ENCODE peak calls at places on chromosome 19, in seven cellular contexts. Y is heart right ventricle; K is ascending aorta; P is endodermal cell; D is IMR-90; J is CD4-positive, alpha-beta T cell; V is psoas muscle. M is an unnamed sample.

GRCh38 chr19:46784262-46785053 is 3.9 kb downstream of the SLC1A5 start:
- DNase-seq in Y (peak; percentile 30), K (peak; percentile 81), P (peak; percentile 92), D (peak; percentile 95), J (no peak), V (peak; percentile 72), M (peak; percentile 67)

GRCh38 chr19:40567040-40567749 is 9.5 kb upstream of the SHKBP1 start:
- DNase-seq in Y (no peak), K (no peak), P (no peak), D (no peak), J (no peak), V (no peak), M (no peak)

GRCh38 chr19:28289294-28290063 is 923.5 kb downstream of the UQCRFS1 start:
- DNase-seq in Y (no peak), K (no peak), P (peak; percentile 66), D (no peak), J (no peak), V (no peak), M (peak; percentile 8)

GRCh38 chr19:10061717-10062310 is 24.3 kb upstream of the SHFL start:
- DNase-seq in Y (no peak), K (no peak), P (peak; percentile 86), D (no peak), J (no peak), V (no peak), M (no peak)

GRCh38 chr19:2490659-2491058 is 14.7 kb downstream of the GADD45B start:
- DNase-seq in Y (no peak), K (no peak), P (no peak), D (no peak), J (no peak), V (no peak), M (no peak)

GRCh38 chr19:3958836-3959765 is 11.8 kb downstream of the DAPK3 start:
- DNase-seq in Y (no peak), K (no peak), P (peak; percentile 50), D (no peak), J (no peak), V (no peak), M (no peak)

GRCh38 chr19:9535934-9536333 is 2.5 kb downstream of the ZNF426 start:
- DNase-seq in Y (no peak), K (no peak), P (no peak), D (no peak), J (no peak), V (no peak), M (no peak)

GRCh38 chr19:47381653-47382279 is 32.7 kb downstream of the DHX34 start:
- DNase-seq in Y (no peak), K (no peak), P (no peak), D (no peak), J (no peak), V (no peak), M (no peak)

GRCh38 chr19:10881403-10882107 is 10.2 kb downstream of the CARM1 start:
- DNase-seq in Y (no peak), K (no peak), P (peak; percentile 75), D (no peak), J (no peak), V (no peak), M (no peak)

GRCh38 chr19:4456566-4456842 is 1.1 kb downstream of the UBXN6 start:
- DNase-seq in Y (no peak), K (peak; percentile 61), P (peak; percentile 70), D (peak; percentile 75), J (no peak), V (peak; percentile 19), M (no peak)

GRCh38 chr19:49860716-49861100 is 6.7 kb downstream of the PNKP start:
- DNase-seq in Y (no peak), K (no peak), P (no peak), D (no peak), J (no peak), V (no peak), M (peak; percentile 46)
- H3K27ac ChIP-seq in Y (no peak overlapping the region), K (peak overlapping the region; percentile 10), P (peak overlapping the region; percentile 38), D (no peak overlapping the region), J (no peak overlapping the region), V (no peak overlapping the region), M (peak overlapping the region; percentile 82)

GRCh38 chr19:16084067-16084685 is 7.9 kb downstream of the TPM4 start:
- DNase-seq in Y (no peak), K (no peak), P (peak; percentile 41), D (no peak), J (no peak), V (no peak), M (no peak)
- H3K9me3 ChIP-seq in Y (no peaks in the 10 kb centered on the region), K (no peaks in the 10 kb centered on the region), P (no peaks in the 10 kb centered on the region), D (no peaks in the 10 kb centered on the region), J (no peaks in the 10 kb centered on the region), V (no peaks in the 10 kb centered on the region), M (no peaks in the 10 kb centered on the region)

GRCh38 chr19:19387108-19387507 is 18.4 kb upstream of the GATAD2A start:
- DNase-seq in Y (no peak), K (no peak), P (no peak), D (no peak), J (no peak), V (no peak), M (no peak)

GRCh38 chr19:19386373-19386869 is 19.1 kb upstream of the GATAD2A start:
- DNase-seq in Y (no peak), K (no peak), P (no peak), D (no peak), J (no peak), V (no peak), M (no peak)

GRCh38 chr19:19385900-19386339 is 19.6 kb upstream of the GATAD2A start:
- DNase-seq in Y (peak; percentile 31), K (no peak), P (no peak), D (no peak), J (peak; percentile 32), V (no peak), M (no peak)

GRCh38 chr19:19384486-19384885 is 21.0 kb upstream of the GATAD2A start:
- DNase-seq in Y (no peak), K (no peak), P (no peak), D (no peak), J (no peak), V (no peak), M (no peak)

DNA sequence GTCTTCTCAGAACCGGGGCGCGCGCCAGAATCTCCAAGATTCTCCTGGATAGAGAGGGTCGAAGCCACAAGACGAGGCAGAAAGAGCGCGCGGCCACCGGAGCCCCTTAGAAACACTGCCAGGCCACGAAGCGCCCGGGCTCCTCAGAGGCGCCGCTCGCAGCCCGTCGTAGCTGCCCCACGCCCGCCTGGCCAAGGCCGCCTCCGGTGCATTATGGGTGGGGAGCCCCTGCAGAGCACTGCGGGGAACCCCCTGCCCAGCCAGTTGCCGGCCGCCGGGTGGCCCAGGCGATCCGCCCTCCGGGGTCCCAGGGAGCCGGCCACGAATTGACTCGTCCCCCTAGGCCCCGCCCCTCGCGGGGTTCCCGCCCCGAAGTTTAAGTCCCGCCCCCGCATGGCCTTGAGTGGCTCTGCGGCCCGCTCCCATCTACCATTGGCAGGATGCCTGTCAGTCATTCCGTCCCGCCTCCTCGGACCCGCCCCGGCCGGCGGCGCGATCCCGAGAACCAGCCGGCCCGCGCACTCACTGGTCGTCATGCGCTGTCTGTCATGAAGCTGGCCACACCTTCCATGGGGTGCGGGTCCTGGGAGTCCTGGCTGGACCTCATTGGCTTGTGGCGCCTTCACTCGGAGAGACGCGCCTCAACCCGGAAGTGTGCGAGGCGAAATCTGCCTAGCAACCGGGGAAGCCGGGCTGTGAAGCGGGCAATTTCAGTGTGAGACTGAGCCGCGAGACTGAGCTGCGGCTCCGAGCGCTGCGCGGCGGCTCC is 20.2 kb upstream of the GATAD2A start:
- DNase-seq in Y (peak; percentile 100), K (peak; percentile 100), P (peak; percentile 100), D (peak; percentile 100), J (peak; percentile 99), V (peak; percentile 100), M (peak; percentile 100)
- TF ChIP-seq CTCF in Y (no peak), K (no peak), P (no peak), D (peak; percentile 20), J (no peak), V (peak; percentile 27), M (peak; percentile 46)

DNA sequence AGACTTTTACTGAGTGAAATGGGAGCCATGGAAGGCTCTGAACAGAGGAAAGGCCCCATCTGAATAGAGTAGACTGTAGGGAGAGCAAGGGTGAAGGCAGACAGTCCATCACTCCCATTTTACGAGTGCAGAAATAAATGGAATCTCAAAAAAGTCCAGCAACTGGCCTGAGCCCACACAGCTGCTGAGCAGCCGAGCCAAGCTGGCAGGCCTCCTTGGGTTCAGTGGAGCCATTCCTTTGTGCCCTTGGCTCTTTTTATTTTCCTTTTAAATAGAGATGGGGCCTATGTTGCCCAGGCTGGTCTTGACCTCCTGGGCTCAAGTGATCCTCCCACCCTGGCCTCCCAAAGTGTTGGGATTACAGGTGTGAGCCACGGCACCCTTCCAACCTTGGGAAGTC is 1.0 kb upstream of the MYH14 start:
- DNase-seq in Y (no peak), K (no peak), P (no peak), D (no peak), J (no peak), V (no peak), M (no peak)
- H3K27ac ChIP-seq in Y (no peak overlapping the region), K (no peak overlapping the region), P (no peak overlapping the region), D (no peak overlapping the region), J (no peak overlapping the region), V (peak overlapping the region; percentile 95), M (no peak overlapping the region)

DNA sequence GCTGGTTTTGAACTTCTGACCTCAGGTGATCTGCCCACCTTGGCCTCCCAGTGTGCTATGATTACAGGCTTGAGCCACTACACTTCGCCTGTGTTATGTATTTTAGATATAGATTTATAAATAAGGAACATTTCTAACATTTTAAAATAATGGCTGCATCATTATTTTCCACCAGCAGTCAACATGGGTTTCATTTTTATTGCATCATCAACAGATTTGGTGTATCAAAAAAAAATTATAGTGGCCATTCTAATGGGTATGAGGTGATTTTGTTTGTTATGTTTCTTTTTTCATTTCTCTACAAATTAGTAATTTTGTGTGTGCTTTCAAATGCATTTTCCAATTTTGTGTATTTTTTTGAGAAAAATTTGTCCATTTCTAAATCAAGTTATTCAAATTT is 16.2 kb upstream of the ZNF93 start:
- DNase-seq in Y (no peak), K (no peak), P (no peak), D (no peak), J (no peak), V (no peak), M (no peak)
- H3K9me3 ChIP-seq in Y (peaks cover 20% of the 10 kb centered on the region), K (peaks cover 77% of the 10 kb centered on the region), P (peaks cover 91% of the 10 kb centered on the region), D (peaks cover 38% of the 10 kb centered on the region), J (peaks cover 19% of the 10 kb centered on the region), V (peaks cover 46% of the 10 kb centered on the region), M (no peaks in the 10 kb centered on the region)